ENCODE peak calls at places on chromosomes 13 and 19, in ten cellular contexts. One of them, this sample, is unnamed.

GRCh38 chr19:48678201-48678600 is 5.4 kb upstream of the NTN5 start:
- DNase-seq in IMR-90: no peak
- DNase-seq in ovary: no peak
- DNase-seq in PC-3: no peak
- DNase-seq in CD8-positive, alpha-beta memory T cell: no peak
- DNase-seq in SK-N-MC: no peak
- DNase-seq in epithelial cell of prostate: no peak
- DNase-seq in ascending aorta: no peak
- DNase-seq in GM23338: no peak
- DNase-seq in AG04450: no peak
- DNase-seq in this sample: peak; percentile 81

GRCh38 chr13:114047358-114047881 is 73.5 kb upstream of the C13orf46 start:
- DNase-seq in IMR-90: peak; percentile 43
- DNase-seq in ovary: no peak
- DNase-seq in PC-3: no peak
- DNase-seq in CD8-positive, alpha-beta memory T cell: no peak
- DNase-seq in SK-N-MC: no peak
- DNase-seq in epithelial cell of prostate: no peak
- DNase-seq in ascending aorta: no peak
- DNase-seq in GM23338: no peak
- DNase-seq in AG04450: no peak
- DNase-seq in this sample: no peak

GRCh38 chr19:5691205-5691929 is 1.3 kb downstream of the RPL36 start:
- DNase-seq in IMR-90: peak; percentile 31
- DNase-seq in ovary: peak; percentile 78
- DNase-seq in PC-3: peak; percentile 48
- DNase-seq in CD8-positive, alpha-beta memory T cell: peak; percentile 28
- DNase-seq in SK-N-MC: no peak
- DNase-seq in epithelial cell of prostate: no peak
- DNase-seq in ascending aorta: no peak
- DNase-seq in GM23338: peak; percentile 47
- DNase-seq in AG04450: no peak
- DNase-seq in this sample: peak; percentile 63

GRCh38 chr13:79482271-79482970 is 1.5 kb downstream of the NDFIP2 start:
- DNase-seq in IMR-90: peak; percentile 35
- DNase-seq in ovary: no peak
- DNase-seq in PC-3: peak; percentile 18
- DNase-seq in CD8-positive, alpha-beta memory T cell: no peak
- DNase-seq in SK-N-MC: no peak
- DNase-seq in epithelial cell of prostate: no peak
- DNase-seq in ascending aorta: no peak
- DNase-seq in GM23338: no peak
- DNase-seq in AG04450: no peak
- DNase-seq in this sample: no peak

GRCh38 chr19:5828661-5829566 is 10.6 kb downstream of the FUT6 start:
- DNase-seq in IMR-90: no peak
- DNase-seq in ovary: no peak
- DNase-seq in PC-3: no peak
- DNase-seq in CD8-positive, alpha-beta memory T cell: no peak
- DNase-seq in SK-N-MC: no peak
- DNase-seq in epithelial cell of prostate: no peak
- DNase-seq in ascending aorta: no peak
- DNase-seq in GM23338: peak; percentile 74
- DNase-seq in AG04450: no peak
- DNase-seq in this sample: peak; percentile 49

GRCh38 chr19:14577885-14578427 is 4.9 kb upstream of the CLEC17A start:
- DNase-seq in IMR-90: no peak
- DNase-seq in ovary: no peak
- DNase-seq in PC-3: peak; percentile 17
- DNase-seq in CD8-positive, alpha-beta memory T cell: no peak
- DNase-seq in SK-N-MC: no peak
- DNase-seq in epithelial cell of prostate: no peak
- DNase-seq in ascending aorta: no peak
- DNase-seq in GM23338: peak; percentile 58
- DNase-seq in AG04450: no peak
- DNase-seq in this sample: no peak

GRCh38 chr13:113581871-113582270 is 2.7 kb upstream of the TFDP1 start:
- DNase-seq in IMR-90: no peak
- DNase-seq in ovary: no peak
- DNase-seq in PC-3: no peak
- DNase-seq in CD8-positive, alpha-beta memory T cell: no peak
- DNase-seq in SK-N-MC: no peak
- DNase-seq in epithelial cell of prostate: no peak
- DNase-seq in ascending aorta: peak; percentile 54
- DNase-seq in GM23338: no peak
- DNase-seq in AG04450: no peak
- DNase-seq in this sample: no peak

GRCh38 chr19:8631425-8631819 is 989 bp downstream of the NFILZ start:
- DNase-seq in IMR-90: peak; percentile 36
- DNase-seq in ovary: no peak
- DNase-seq in PC-3: no peak
- DNase-seq in CD8-positive, alpha-beta memory T cell: no peak
- DNase-seq in SK-N-MC: no peak
- DNase-seq in epithelial cell of prostate: no peak
- DNase-seq in ascending aorta: peak; percentile 77
- DNase-seq in GM23338: no peak
- DNase-seq in AG04450: no peak
- DNase-seq in this sample: peak; percentile 79

GRCh38 chr13:23889598-23890224 is 511 bp upstream of the MIPEP start:
- DNase-seq in IMR-90: no peak
- DNase-seq in ovary: no peak
- DNase-seq in PC-3: peak; percentile 21
- DNase-seq in CD8-positive, alpha-beta memory T cell: no peak
- DNase-seq in SK-N-MC: no peak
- DNase-seq in epithelial cell of prostate: no peak
- DNase-seq in ascending aorta: no peak
- DNase-seq in GM23338: peak; percentile 6
- DNase-seq in AG04450: no peak
- DNase-seq in this sample: no peak

GRCh38 chr19:6215701-6216235 is 64.0 kb downstream of the MLLT1 start:
- DNase-seq in IMR-90: no peak
- DNase-seq in ovary: peak; percentile 53
- DNase-seq in PC-3: no peak
- DNase-seq in CD8-positive, alpha-beta memory T cell: no peak
- DNase-seq in SK-N-MC: no peak
- DNase-seq in epithelial cell of prostate: no peak
- DNase-seq in ascending aorta: no peak
- DNase-seq in GM23338: no peak
- DNase-seq in AG04450: no peak
- DNase-seq in this sample: no peak

GRCh38 chr19:28324275-28325060 is 888.5 kb downstream of the UQCRFS1 start:
- DNase-seq in IMR-90: no peak
- DNase-seq in ovary: no peak
- DNase-seq in PC-3: no peak
- DNase-seq in CD8-positive, alpha-beta memory T cell: no peak
- DNase-seq in SK-N-MC: no peak
- DNase-seq in epithelial cell of prostate: no peak
- DNase-seq in ascending aorta: no peak
- DNase-seq in GM23338: peak; percentile 68
- DNase-seq in AG04450: no peak
- DNase-seq in this sample: no peak

GRCh38 chr19:1400281-1401137 is 833 bp downstream of the GAMT start:
- DNase-seq in IMR-90: no peak
- DNase-seq in ovary: no peak
- DNase-seq in PC-3: no peak
- DNase-seq in CD8-positive, alpha-beta memory T cell: no peak
- DNase-seq in SK-N-MC: no peak
- DNase-seq in epithelial cell of prostate: no peak
- DNase-seq in ascending aorta: peak; percentile 78
- DNase-seq in GM23338: no peak
- DNase-seq in AG04450: no peak
- DNase-seq in this sample: peak; percentile 88

GRCh38 chr19:1401889-1402217 is 511 bp upstream of the GAMT start:
- DNase-seq in IMR-90: no peak
- DNase-seq in ovary: no peak
- DNase-seq in PC-3: no peak
- DNase-seq in CD8-positive, alpha-beta memory T cell: no peak
- DNase-seq in SK-N-MC: no peak
- DNase-seq in epithelial cell of prostate: no peak
- DNase-seq in ascending aorta: no peak
- DNase-seq in GM23338: no peak
- DNase-seq in AG04450: no peak
- DNase-seq in this sample: no peak

GRCh38 chr19:1402411-1403070 is 1.2 kb upstream of the GAMT start:
- DNase-seq in IMR-90: no peak
- DNase-seq in ovary: no peak
- DNase-seq in PC-3: no peak
- DNase-seq in CD8-positive, alpha-beta memory T cell: no peak
- DNase-seq in SK-N-MC: no peak
- DNase-seq in epithelial cell of prostate: no peak
- DNase-seq in ascending aorta: no peak
- DNase-seq in GM23338: no peak
- DNase-seq in AG04450: no peak
- DNase-seq in this sample: no peak

GRCh38 chr19:1399745-1400144 is 1.6 kb downstream of the GAMT start:
- DNase-seq in IMR-90: no peak
- DNase-seq in ovary: no peak
- DNase-seq in PC-3: no peak
- DNase-seq in CD8-positive, alpha-beta memory T cell: no peak
- DNase-seq in SK-N-MC: no peak
- DNase-seq in epithelial cell of prostate: no peak
- DNase-seq in ascending aorta: no peak
- DNase-seq in GM23338: no peak
- DNase-seq in AG04450: no peak
- DNase-seq in this sample: no peak

GRCh38 chr19:1401138-1401888 is at the start of gene GAMT:
- DNase-seq in IMR-90: no peak
- DNase-seq in ovary: no peak
- DNase-seq in PC-3: peak; percentile 43
- DNase-seq in CD8-positive, alpha-beta memory T cell: peak; percentile 38
- DNase-seq in SK-N-MC: no peak
- DNase-seq in epithelial cell of prostate: no peak
- DNase-seq in ascending aorta: no peak
- DNase-seq in GM23338: peak; percentile 65
- DNase-seq in AG04450: no peak
- DNase-seq in this sample: peak; percentile 62
- H3K27ac ChIP-seq in IMR-90: peak within 1 kb of the TSS; percentile 41
- H3K27ac ChIP-seq in ovary: peak within 1 kb of the TSS; percentile 51
- H3K27ac ChIP-seq in PC-3: no peak within 1 kb of the TSS
- H3K27ac ChIP-seq in CD8-positive, alpha-beta memory T cell: peak within 1 kb of the TSS; percentile 31
- H3K27ac ChIP-seq in SK-N-MC: no peak within 1 kb of the TSS
- H3K27ac ChIP-seq in epithelial cell of prostate: no peak within 1 kb of the TSS
- H3K27ac ChIP-seq in ascending aorta: peak within 1 kb of the TSS; percentile 1
- H3K27ac ChIP-seq in GM23338: no peak within 1 kb of the TSS
- H3K27ac ChIP-seq in AG04450: no peak within 1 kb of the TSS
- H3K27ac ChIP-seq in this sample: peak within 1 kb of the TSS; percentile 75

GRCh38 chr13:110391273-110391672 is 84.2 kb downstream of the COL4A2 start:
- DNase-seq in IMR-90: peak; percentile 76
- DNase-seq in ovary: no peak
- DNase-seq in PC-3: peak; percentile 16
- DNase-seq in CD8-positive, alpha-beta memory T cell: no peak
- DNase-seq in SK-N-MC: no peak
- DNase-seq in epithelial cell of prostate: no peak
- DNase-seq in ascending aorta: no peak
- DNase-seq in GM23338: no peak
- DNase-seq in AG04450: no peak
- DNase-seq in this sample: no peak
- H3K27ac ChIP-seq in IMR-90: peak overlapping the region; percentile 59
- H3K27ac ChIP-seq in ovary: no peak overlapping the region
- H3K27ac ChIP-seq in PC-3: peak overlapping the region; percentile 97
- H3K27ac ChIP-seq in CD8-positive, alpha-beta memory T cell: no peak overlapping the region
- H3K27ac ChIP-seq in SK-N-MC: no peak overlapping the region
- H3K27ac ChIP-seq in epithelial cell of prostate: no peak overlapping the region
- H3K27ac ChIP-seq in ascending aorta: peak overlapping the region; percentile 98
- H3K27ac ChIP-seq in GM23338: no peak overlapping the region
- H3K27ac ChIP-seq in AG04450: peak overlapping the region; percentile 90
- H3K27ac ChIP-seq in this sample: no peak overlapping the region

DNA sequence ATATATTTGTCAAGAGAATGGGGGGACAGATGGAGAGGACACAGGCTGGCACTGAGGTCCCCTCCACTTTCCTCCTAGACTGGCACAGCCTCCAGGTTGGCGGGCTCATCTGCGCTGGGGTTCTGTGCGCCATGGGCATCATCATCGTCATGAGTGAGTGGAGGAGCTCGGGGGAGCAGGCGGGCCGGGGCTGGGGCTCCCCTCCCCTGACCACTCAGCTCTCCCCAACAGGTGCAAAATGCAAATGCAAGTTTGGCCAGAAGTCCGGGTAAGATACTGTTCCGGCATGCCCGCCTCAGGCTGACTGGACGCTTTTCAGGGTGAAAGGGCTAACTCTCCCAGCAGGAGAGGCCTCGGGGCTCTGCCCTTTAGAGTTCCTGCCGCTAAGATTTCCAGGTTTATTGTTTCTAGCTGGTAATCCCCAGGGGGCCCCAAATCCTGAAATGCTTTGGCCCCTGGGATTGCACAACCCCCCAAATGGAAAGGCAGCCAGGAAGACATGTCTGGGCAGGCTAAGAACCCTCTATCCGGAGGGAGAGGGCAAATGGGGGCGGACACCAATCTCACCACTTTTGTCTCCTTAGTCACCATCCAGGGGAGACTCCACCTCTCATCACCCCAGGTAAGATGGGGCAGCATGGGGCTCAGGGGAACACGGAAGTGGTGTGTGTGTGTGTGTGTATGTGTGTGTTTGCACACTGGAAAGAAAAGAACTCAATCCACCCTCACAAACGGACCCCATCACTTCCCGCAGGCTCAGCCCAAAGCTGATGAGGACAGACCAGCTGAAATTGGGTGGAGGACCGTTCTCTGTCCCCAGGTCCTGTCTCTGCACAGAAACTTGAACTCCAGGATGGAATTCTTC is 7.3 kb downstream of the FXYD3 start:
- DNase-seq in IMR-90: no peak
- DNase-seq in ovary: no peak
- DNase-seq in PC-3: no peak
- DNase-seq in CD8-positive, alpha-beta memory T cell: no peak
- DNase-seq in SK-N-MC: no peak
- DNase-seq in epithelial cell of prostate: no peak
- DNase-seq in ascending aorta: no peak
- DNase-seq in GM23338: no peak
- DNase-seq in AG04450: no peak
- DNase-seq in this sample: no peak
- H3K27ac ChIP-seq in IMR-90: no peak overlapping the region
- H3K27ac ChIP-seq in ovary: no peak overlapping the region
- H3K27ac ChIP-seq in PC-3: peak overlapping the region; percentile 78
- H3K27ac ChIP-seq in CD8-positive, alpha-beta memory T cell: no peak overlapping the region
- H3K27ac ChIP-seq in SK-N-MC: no peak overlapping the region
- H3K27ac ChIP-seq in epithelial cell of prostate: peak overlapping the region; percentile 90
- H3K27ac ChIP-seq in ascending aorta: peak overlapping the region; percentile 80
- H3K27ac ChIP-seq in GM23338: no peak overlapping the region
- H3K27ac ChIP-seq in AG04450: no peak overlapping the region
- H3K27ac ChIP-seq in this sample: no peak overlapping the region

GRCh38 chr19:2629491-2630351 is 72.8 kb downstream of the GNG7 start:
- DNase-seq in IMR-90: no peak
- DNase-seq in ovary: no peak
- DNase-seq in PC-3: no peak
- DNase-seq in CD8-positive, alpha-beta memory T cell: no peak
- DNase-seq in SK-N-MC: no peak
- DNase-seq in epithelial cell of prostate: no peak
- DNase-seq in ascending aorta: no peak
- DNase-seq in GM23338: no peak
- DNase-seq in AG04450: no peak
- DNase-seq in this sample: no peak
- H3K27ac ChIP-seq in IMR-90: no peak overlapping the region
- H3K27ac ChIP-seq in ovary: no peak overlapping the region
- H3K27ac ChIP-seq in PC-3: no peak overlapping the region
- H3K27ac ChIP-seq in CD8-positive, alpha-beta memory T cell: no peak overlapping the region
- H3K27ac ChIP-seq in SK-N-MC: no peak overlapping the region
- H3K27ac ChIP-seq in epithelial cell of prostate: no peak overlapping the region
- H3K27ac ChIP-seq in ascending aorta: peak overlapping the region; percentile 38
- H3K27ac ChIP-seq in GM23338: no peak overlapping the region
- H3K27ac ChIP-seq in AG04450: no peak overlapping the region
- H3K27ac ChIP-seq in this sample: peak overlapping the region; percentile 62

This sample was measured in body of pancreas.